ENCODE peak calls at places on chromosomes 12 and 14, in five cellular contexts. One of them, this sample, is unnamed.

GRCh38 chr12:50677858-50678257 is 86.0 kb upstream of the ATF1 start:
- DNase-seq in cardiac fibroblast: peak; percentile 9
- DNase-seq in upper lobe of right lung: no peak
- DNase-seq in fibroblast of pulmonary artery: peak; percentile 62
- DNase-seq in bronchial epithelial cell: no peak
- DNase-seq in this sample: no peak

GRCh38 chr14:106879241-106879640 is 1352.9 kb downstream of the TMEM121 start:
- DNase-seq in cardiac fibroblast: peak; percentile 61
- DNase-seq in upper lobe of right lung: peak; percentile 75
- DNase-seq in fibroblast of pulmonary artery: no peak
- DNase-seq in bronchial epithelial cell: peak; percentile 23
- DNase-seq in this sample: no peak

GRCh38 chr12:57657744-57658143 is 24.7 kb upstream of the B4GALNT1 start:
- DNase-seq in cardiac fibroblast: peak; percentile 64
- DNase-seq in upper lobe of right lung: no peak
- DNase-seq in fibroblast of pulmonary artery: peak; percentile 69
- DNase-seq in bronchial epithelial cell: peak; percentile 67
- DNase-seq in this sample: no peak

GRCh38 chr12:68222336-68222735 is 3.3 kb downstream of the IL26 start:
- DNase-seq in cardiac fibroblast: peak; percentile 50
- DNase-seq in upper lobe of right lung: no peak
- DNase-seq in fibroblast of pulmonary artery: peak; percentile 76
- DNase-seq in bronchial epithelial cell: peak; percentile 33
- DNase-seq in this sample: no peak

GRCh38 chr14:101234588-101234937 is 326.7 kb upstream of the DIO3 start:
- DNase-seq in cardiac fibroblast: no peak
- DNase-seq in upper lobe of right lung: peak; percentile 58
- DNase-seq in fibroblast of pulmonary artery: no peak
- DNase-seq in bronchial epithelial cell: no peak
- DNase-seq in this sample: no peak

GRCh38 chr14:73237786-73238261 is 518 bp downstream of the PAPLN start:
- DNase-seq in cardiac fibroblast: no peak
- DNase-seq in upper lobe of right lung: no peak
- DNase-seq in fibroblast of pulmonary artery: no peak
- DNase-seq in bronchial epithelial cell: no peak
- DNase-seq in this sample: no peak

GRCh38 chr12:109727039-109727723 is 13.6 kb downstream of the FAM222A start:
- DNase-seq in cardiac fibroblast: no peak
- DNase-seq in upper lobe of right lung: peak; percentile 48
- DNase-seq in fibroblast of pulmonary artery: no peak
- DNase-seq in bronchial epithelial cell: no peak
- DNase-seq in this sample: no peak

GRCh38 chr12:62190921-62191746 is 69.1 kb upstream of the USP15 start:
- DNase-seq in cardiac fibroblast: no peak
- DNase-seq in upper lobe of right lung: peak; percentile 62
- DNase-seq in fibroblast of pulmonary artery: no peak
- DNase-seq in bronchial epithelial cell: no peak
- DNase-seq in this sample: no peak

GRCh38 chr14:98926151-98926550 is 345.8 kb downstream of the BCL11B start:
- DNase-seq in cardiac fibroblast: no peak
- DNase-seq in upper lobe of right lung: no peak
- DNase-seq in fibroblast of pulmonary artery: no peak
- DNase-seq in bronchial epithelial cell: no peak
- DNase-seq in this sample: no peak

GRCh38 chr12:70507442-70507841 is 129.8 kb downstream of the PTPRB start:
- DNase-seq in cardiac fibroblast: peak; percentile 32
- DNase-seq in upper lobe of right lung: no peak
- DNase-seq in fibroblast of pulmonary artery: peak; percentile 69
- DNase-seq in bronchial epithelial cell: no peak
- DNase-seq in this sample: no peak

GRCh38 chr14:22370084-22370847 is 218.8 kb downstream of the DAD1 start:
- DNase-seq in cardiac fibroblast: peak; percentile 39
- DNase-seq in upper lobe of right lung: peak; percentile 69
- DNase-seq in fibroblast of pulmonary artery: no peak
- DNase-seq in bronchial epithelial cell: peak; percentile 93
- DNase-seq in this sample: no peak

GRCh38 chr12:67077617-67078016 is 191.5 kb upstream of the CAND1 start:
- DNase-seq in cardiac fibroblast: peak; percentile 62
- DNase-seq in upper lobe of right lung: no peak
- DNase-seq in fibroblast of pulmonary artery: peak; percentile 8
- DNase-seq in bronchial epithelial cell: peak; percentile 97
- DNase-seq in this sample: no peak

GRCh38 chr14:70317091-70317968 is 42.2 kb downstream of the COX16 start:
- DNase-seq in cardiac fibroblast: no peak
- DNase-seq in upper lobe of right lung: no peak
- DNase-seq in fibroblast of pulmonary artery: no peak
- DNase-seq in bronchial epithelial cell: no peak
- DNase-seq in this sample: no peak

GRCh38 chr12:105922670-105923102 is 216.1 kb downstream of the NUAK1 start:
- DNase-seq in cardiac fibroblast: peak; percentile 85
- DNase-seq in upper lobe of right lung: no peak
- DNase-seq in fibroblast of pulmonary artery: peak; percentile 59
- DNase-seq in bronchial epithelial cell: peak; percentile 76
- DNase-seq in this sample: no peak

GRCh38 chr12:75666126-75666979 is 154.9 kb upstream of the KRR1 start:
- DNase-seq in cardiac fibroblast: peak; percentile 42
- DNase-seq in upper lobe of right lung: no peak
- DNase-seq in fibroblast of pulmonary artery: peak; percentile 29
- DNase-seq in bronchial epithelial cell: peak; percentile 40
- DNase-seq in this sample: no peak

GRCh38 chr12:31009976-31010375 is 63.7 kb upstream of the DDX11 start:
- DNase-seq in cardiac fibroblast: no peak
- DNase-seq in upper lobe of right lung: no peak
- DNase-seq in fibroblast of pulmonary artery: no peak
- DNase-seq in bronchial epithelial cell: no peak
- DNase-seq in this sample: no peak

GRCh38 chr12:42588981-42589464 is 523 bp downstream of the PRICKLE1 start:
- DNase-seq in cardiac fibroblast: peak; percentile 41
- DNase-seq in upper lobe of right lung: peak; percentile 73
- DNase-seq in fibroblast of pulmonary artery: peak; percentile 38
- DNase-seq in bronchial epithelial cell: no peak
- DNase-seq in this sample: no peak

GRCh38 chr14:96741151-96741977 is 55.8 kb upstream of the VRK1 start:
- DNase-seq in cardiac fibroblast: peak; percentile 50
- DNase-seq in upper lobe of right lung: peak; percentile 84
- DNase-seq in fibroblast of pulmonary artery: peak; percentile 44
- DNase-seq in bronchial epithelial cell: peak; percentile 7
- DNase-seq in this sample: no peak

GRCh38 chr12:9925746-9926393 is 6.3 kb downstream of the CLEC2A start:
- DNase-seq in cardiac fibroblast: peak; percentile 68
- DNase-seq in upper lobe of right lung: no peak
- DNase-seq in fibroblast of pulmonary artery: peak; percentile 71
- DNase-seq in bronchial epithelial cell: peak; percentile 56
- DNase-seq in this sample: no peak

GRCh38 chr14:65321370-65321875 is 91.1 kb upstream of the FUT8 start:
- DNase-seq in cardiac fibroblast: no peak
- DNase-seq in upper lobe of right lung: no peak
- DNase-seq in fibroblast of pulmonary artery: no peak
- DNase-seq in bronchial epithelial cell: peak; percentile 77
- DNase-seq in this sample: no peak

GRCh38 chr14:101474563-101475467 is 86.5 kb upstream of the DIO3 start:
- DNase-seq in cardiac fibroblast: no peak
- DNase-seq in upper lobe of right lung: peak; percentile 41
- DNase-seq in fibroblast of pulmonary artery: no peak
- DNase-seq in bronchial epithelial cell: no peak
- DNase-seq in this sample: no peak

GRCh38 chr12:54349658-54350057 is 14.6 kb downstream of the GPR84 start:
- DNase-seq in cardiac fibroblast: no peak
- DNase-seq in upper lobe of right lung: no peak
- DNase-seq in fibroblast of pulmonary artery: no peak
- DNase-seq in bronchial epithelial cell: no peak
- DNase-seq in this sample: no peak

GRCh38 chr14:90111895-90112534 is 50.2 kb downstream of the KCNK13 start:
- DNase-seq in cardiac fibroblast: peak; percentile 89
- DNase-seq in upper lobe of right lung: no peak
- DNase-seq in fibroblast of pulmonary artery: peak; percentile 17
- DNase-seq in bronchial epithelial cell: peak; percentile 90
- DNase-seq in this sample: no peak

GRCh38 chr12:16349132-16349463 is 1.7 kb downstream of the MGST1 start:
- DNase-seq in cardiac fibroblast: peak; percentile 98
- DNase-seq in upper lobe of right lung: no peak
- DNase-seq in fibroblast of pulmonary artery: peak; percentile 97
- DNase-seq in bronchial epithelial cell: peak; percentile 88
- DNase-seq in this sample: peak; percentile 94

GRCh38 chr14:96221109-96221650 is 16.5 kb downstream of the BDKRB2 start:
- DNase-seq in cardiac fibroblast: no peak
- DNase-seq in upper lobe of right lung: no peak
- DNase-seq in fibroblast of pulmonary artery: no peak
- DNase-seq in bronchial epithelial cell: no peak
- DNase-seq in this sample: no peak

GRCh38 chr14:22177870-22178269 is 411.2 kb downstream of the DAD1 start:
- DNase-seq in cardiac fibroblast: no peak
- DNase-seq in upper lobe of right lung: no peak
- DNase-seq in fibroblast of pulmonary artery: no peak
- DNase-seq in bronchial epithelial cell: no peak
- DNase-seq in this sample: no peak

GRCh38 chr12:57169046-57169795 is 21.8 kb upstream of the LRP1-AS start:
- DNase-seq in cardiac fibroblast: no peak
- DNase-seq in upper lobe of right lung: no peak
- DNase-seq in fibroblast of pulmonary artery: no peak
- DNase-seq in bronchial epithelial cell: no peak
- DNase-seq in this sample: no peak

GRCh38 chr12:127254420-127254955 is 1012.5 kb upstream of the TMEM132C start:
- DNase-seq in cardiac fibroblast: no peak
- DNase-seq in upper lobe of right lung: no peak
- DNase-seq in fibroblast of pulmonary artery: no peak
- DNase-seq in bronchial epithelial cell: no peak
- DNase-seq in this sample: no peak

GRCh38 chr14:76599556-76599955 is 161.7 kb upstream of the VASH1 start:
- DNase-seq in cardiac fibroblast: no peak
- DNase-seq in upper lobe of right lung: no peak
- DNase-seq in fibroblast of pulmonary artery: no peak
- DNase-seq in bronchial epithelial cell: no peak
- DNase-seq in this sample: no peak

GRCh38 chr12:46946137-46946536 is 120.3 kb upstream of the SLC38A4 start:
- DNase-seq in cardiac fibroblast: peak; percentile 63
- DNase-seq in upper lobe of right lung: no peak
- DNase-seq in fibroblast of pulmonary artery: no peak
- DNase-seq in bronchial epithelial cell: peak; percentile 85
- DNase-seq in this sample: no peak

GRCh38 chr12:65016881-65017650 is 104.0 kb downstream of the WIF1 start:
- DNase-seq in cardiac fibroblast: no peak
- DNase-seq in upper lobe of right lung: no peak
- DNase-seq in fibroblast of pulmonary artery: no peak
- DNase-seq in bronchial epithelial cell: peak; percentile 85
- DNase-seq in this sample: no peak
- TF ChIP-seq CTCF in cardiac fibroblast: no peak
- TF ChIP-seq CTCF in upper lobe of right lung: no peak
- TF ChIP-seq CTCF in fibroblast of pulmonary artery: no peak
- TF ChIP-seq CTCF in bronchial epithelial cell: no peak
- TF ChIP-seq CTCF in this sample: no peak

GRCh38 chr12:114404451-114405198 is 1.3 kb downstream of the TBX5 start:
- DNase-seq in cardiac fibroblast: peak; percentile 41
- DNase-seq in upper lobe of right lung: no peak
- DNase-seq in fibroblast of pulmonary artery: peak; percentile 34
- DNase-seq in bronchial epithelial cell: no peak
- DNase-seq in this sample: no peak
- H3K4me3 ChIP-seq in cardiac fibroblast: peak overlapping the region; percentile 70
- H3K4me3 ChIP-seq in upper lobe of right lung: peak overlapping the region; percentile 55
- H3K4me3 ChIP-seq in fibroblast of pulmonary artery: peak overlapping the region; percentile 65
- H3K4me3 ChIP-seq in bronchial epithelial cell: no peak overlapping the region
- H3K4me3 ChIP-seq in this sample: peak overlapping the region; percentile 64

GRCh38 chr12:124273630-124274029 is 21.3 kb upstream of the RFLNA start:
- DNase-seq in cardiac fibroblast: peak; percentile 68
- DNase-seq in upper lobe of right lung: no peak
- DNase-seq in fibroblast of pulmonary artery: peak; percentile 53
- DNase-seq in bronchial epithelial cell: peak; percentile 87
- DNase-seq in this sample: no peak
- TF ChIP-seq CTCF in cardiac fibroblast: peak; percentile 48
- TF ChIP-seq CTCF in upper lobe of right lung: peak; percentile 16
- TF ChIP-seq CTCF in fibroblast of pulmonary artery: peak; percentile 28
- TF ChIP-seq CTCF in bronchial epithelial cell: peak; percentile 53
- TF ChIP-seq CTCF in this sample: no peak

GRCh38 chr12:21337959-21338704 is 3.4 kb upstream of the SLCO1A2 start:
- DNase-seq in cardiac fibroblast: no peak
- DNase-seq in upper lobe of right lung: no peak
- DNase-seq in fibroblast of pulmonary artery: no peak
- DNase-seq in bronchial epithelial cell: no peak
- DNase-seq in this sample: no peak
- H3K4me3 ChIP-seq in cardiac fibroblast: no peak overlapping the region
- H3K4me3 ChIP-seq in upper lobe of right lung: no peak overlapping the region
- H3K4me3 ChIP-seq in fibroblast of pulmonary artery: no peak overlapping the region
- H3K4me3 ChIP-seq in bronchial epithelial cell: no peak overlapping the region
- H3K4me3 ChIP-seq in this sample: no peak overlapping the region

GRCh38 chr14:87049886-87050820 is 942.8 kb downstream of the GALC start:
- DNase-seq in cardiac fibroblast: peak; percentile 1
- DNase-seq in upper lobe of right lung: no peak
- DNase-seq in fibroblast of pulmonary artery: peak; percentile 31
- DNase-seq in bronchial epithelial cell: peak; percentile 72
- DNase-seq in this sample: no peak
- TF ChIP-seq CTCF in cardiac fibroblast: peak; percentile 20
- TF ChIP-seq CTCF in upper lobe of right lung: peak; percentile 24
- TF ChIP-seq CTCF in fibroblast of pulmonary artery: peak; percentile 52
- TF ChIP-seq CTCF in bronchial epithelial cell: peak; percentile 60
- TF ChIP-seq CTCF in this sample: no peak

DNA sequence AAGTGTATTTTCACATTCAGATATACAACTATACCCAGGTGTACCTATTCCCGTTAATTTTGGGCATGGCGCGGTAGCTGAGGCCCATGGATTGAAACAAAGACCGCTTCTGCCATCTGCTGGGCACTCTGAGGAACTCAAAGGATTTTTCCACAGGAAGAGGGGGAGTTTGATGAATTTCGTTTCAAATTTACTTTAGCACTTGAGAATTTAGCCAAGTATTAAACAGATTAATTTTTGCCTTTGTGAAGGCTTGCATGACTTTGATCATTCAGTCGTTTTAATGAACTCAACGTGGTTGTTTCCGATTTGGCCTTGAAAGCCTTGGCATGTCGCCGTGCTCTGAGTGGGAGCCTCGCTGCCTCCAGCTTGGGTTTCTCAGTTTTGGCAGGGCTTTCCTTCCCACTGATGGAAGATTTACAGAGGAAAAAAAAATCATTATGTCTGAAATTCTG is 153.2 kb upstream of the DDHD1 start:
- DNase-seq in cardiac fibroblast: peak; percentile 73
- DNase-seq in upper lobe of right lung: peak; percentile 65
- DNase-seq in fibroblast of pulmonary artery: peak; percentile 75
- DNase-seq in bronchial epithelial cell: peak; percentile 36
- DNase-seq in this sample: no peak
- H3K4me3 ChIP-seq in cardiac fibroblast: peak overlapping the region; percentile 26
- H3K4me3 ChIP-seq in upper lobe of right lung: peak overlapping the region; percentile 43
- H3K4me3 ChIP-seq in fibroblast of pulmonary artery: peak overlapping the region; percentile 57
- H3K4me3 ChIP-seq in bronchial epithelial cell: peak overlapping the region; percentile 6
- H3K4me3 ChIP-seq in this sample: peak overlapping the region; percentile 42

This sample was measured in right atrium auricular region.